ENCODE peak calls at places on chromosome 20, in ten cellular contexts. H is tibial nerve, D is PC-9, W is A549, V is HepG2, O is IMR-90, S is right cardiac atrium, L is fibroblast of lung, T is Panc1, J is breast epithelium. Z is an unnamed sample.

GRCh38 chr20:6348908-6349307 is 226.1 kb upstream of the FERMT1 start:
- DNase-seq in H (no peak), D (no peak), W (no peak), V (no peak), O (no peak), S (no peak), L (no peak), T (no peak), J (no peak), Z (no peak)

GRCh38 chr20:346640-347316 is at the start of gene NRSN2:
- DNase-seq in H (no peak), D (peak; percentile 38), W (peak; percentile 89), V (peak; percentile 72), O (peak; percentile 62), S (peak; percentile 79), L (peak; percentile 68), T (no peak), J (peak; percentile 32), Z (peak; percentile 51)

GRCh38 chr20:57840066-57840465 is 130.3 kb upstream of the PMEPA1 start:
- DNase-seq in H (no peak), D (no peak), W (no peak), V (no peak), O (no peak), S (no peak), L (no peak), T (no peak), J (no peak), Z (no peak)

GRCh38 chr20:8740265-8740664 is 328.6 kb upstream of the PLCB4 start:
- DNase-seq in H (no peak), D (no peak), W (no peak), V (no peak), O (no peak), S (no peak), L (no peak), T (no peak), J (no peak), Z (no peak)

GRCh38 chr20:47843886-47844567 is 58.7 kb upstream of the SULF2 start:
- DNase-seq in H (no peak), D (peak; percentile 82), W (no peak), V (peak; percentile 28), O (no peak), S (no peak), L (no peak), T (no peak), J (no peak), Z (no peak)

GRCh38 chr20:2656471-2657117 is 4.2 kb downstream of the NOP56 start:
- DNase-seq in H (no peak), D (no peak), W (no peak), V (no peak), O (no peak), S (no peak), L (no peak), T (no peak), J (no peak), Z (no peak)

GRCh38 chr20:61026173-61026572 is 225.9 kb upstream of the CDH4 start:
- DNase-seq in H (no peak), D (no peak), W (no peak), V (no peak), O (no peak), S (no peak), L (no peak), T (no peak), J (no peak), Z (no peak)

GRCh38 chr20:46011631-46012482 is 3.1 kb downstream of the MMP9 start:
- DNase-seq in H (no peak), D (peak; percentile 46), W (peak; percentile 38), V (peak; percentile 46), O (peak; percentile 15), S (peak; percentile 61), L (peak; percentile 21), T (no peak), J (peak; percentile 27), Z (no peak)

GRCh38 chr20:61447950-61448349 is 195.9 kb downstream of the CDH4 start:
- DNase-seq in H (no peak), D (no peak), W (no peak), V (no peak), O (no peak), S (no peak), L (no peak), T (no peak), J (no peak), Z (no peak)

GRCh38 chr20:40980106-40980827 is 48.4 kb upstream of the TOP1 start:
- DNase-seq in H (no peak), D (no peak), W (no peak), V (no peak), O (no peak), S (no peak), L (peak; percentile 53), T (no peak), J (no peak), Z (no peak)

GRCh38 chr20:15248618-15249395 is 911.4 kb upstream of the FLRT3 start:
- DNase-seq in H (no peak), D (no peak), W (no peak), V (no peak), O (no peak), S (no peak), L (no peak), T (no peak), J (no peak), Z (no peak)

DNA sequence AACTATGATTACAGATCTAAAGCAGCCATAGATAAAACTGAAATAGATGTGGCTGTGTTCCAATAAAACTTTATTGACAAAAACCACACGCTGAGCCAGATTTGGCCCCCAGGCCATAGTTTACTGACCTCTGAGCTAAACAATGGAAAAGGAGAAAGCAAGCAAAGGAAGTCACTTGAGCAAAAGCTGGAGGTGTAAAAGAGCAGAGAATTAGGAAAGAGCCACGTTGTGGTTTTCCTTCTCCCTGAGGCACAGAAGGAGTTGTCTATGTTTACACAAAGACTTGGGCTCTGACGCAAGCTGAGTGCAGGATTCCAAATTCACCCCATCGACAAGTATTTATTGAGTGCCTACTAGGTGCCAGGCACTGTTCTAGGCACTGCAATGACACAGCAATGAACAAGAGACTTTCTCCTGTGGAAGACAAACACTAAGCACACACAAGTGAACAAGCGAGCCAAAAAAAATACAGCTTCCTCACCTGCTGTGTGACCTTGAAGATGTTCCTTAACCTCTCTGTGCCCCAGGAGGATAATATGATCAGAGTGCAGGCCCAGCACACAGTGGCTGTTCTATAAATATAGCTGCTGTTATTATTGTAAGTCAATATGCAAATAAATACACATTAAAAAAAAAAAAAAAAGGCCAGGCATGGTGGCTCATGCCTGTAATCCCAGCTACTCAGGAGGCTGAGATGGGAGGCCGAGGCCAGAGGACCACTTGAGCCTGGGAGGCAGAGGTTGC is 75.4 kb upstream of the PTPN1 start:
- DNase-seq in H (peak; percentile 44), D (peak; percentile 40), W (no peak), V (peak; percentile 68), O (peak; percentile 86), S (no peak), L (peak; percentile 93), T (no peak), J (peak; percentile 65), Z (no peak)
- H3K27ac ChIP-seq in H (no peak overlapping the region), D (peak overlapping the region; percentile 59), W (peak overlapping the region; percentile 94), V (peak overlapping the region; percentile 5), O (peak overlapping the region; percentile 18), S (no peak overlapping the region), L (no peak overlapping the region), T (peak overlapping the region; percentile 34), J (peak overlapping the region; percentile 57), Z (no peak overlapping the region)

DNA sequence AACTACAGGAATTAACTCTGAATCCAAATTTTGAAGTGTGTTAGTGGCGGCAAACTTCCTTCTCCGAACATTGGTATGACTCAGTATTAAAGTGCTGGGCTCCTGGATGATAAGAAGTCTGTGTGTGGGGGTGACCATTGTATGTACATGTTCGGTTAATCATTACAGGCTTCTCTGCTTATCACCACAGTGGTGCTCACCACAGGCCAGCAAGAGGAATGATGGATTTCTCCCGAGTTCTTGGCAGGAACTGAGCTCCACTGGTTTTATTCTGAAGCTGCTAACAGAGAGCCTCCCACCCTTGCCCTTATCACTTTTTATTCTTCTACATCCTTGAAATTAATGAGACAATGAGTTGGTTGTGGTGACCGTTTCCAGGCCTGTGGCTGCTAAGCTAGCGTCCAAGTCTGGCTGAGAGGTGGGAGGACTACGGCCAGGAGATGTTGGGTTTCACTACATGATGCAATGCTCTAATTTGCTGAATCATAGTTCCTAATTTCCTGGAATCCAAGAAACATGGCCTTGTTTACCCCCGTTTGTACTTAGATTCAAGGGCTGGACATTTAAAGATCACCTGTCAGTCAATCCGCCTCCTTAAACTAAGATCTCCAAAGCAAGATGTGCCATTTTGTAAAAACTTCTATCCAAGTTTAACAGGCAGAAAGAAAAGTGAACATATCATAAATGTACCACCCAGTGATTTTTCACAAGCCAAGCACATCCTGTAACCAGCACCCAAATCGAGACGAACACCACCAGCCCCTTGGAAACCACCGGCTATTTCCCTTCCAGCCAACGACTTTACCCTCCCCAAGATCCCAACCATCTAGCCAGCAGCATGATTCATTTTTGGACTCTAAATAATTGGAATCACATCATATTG is 172.6 kb downstream of the FOXA2 start:
- DNase-seq in H (peak; percentile 13), D (peak; percentile 9), W (peak; percentile 97), V (peak; percentile 96), O (no peak), S (peak; percentile 78), L (peak; percentile 73), T (no peak), J (no peak), Z (no peak)
- H3K27ac ChIP-seq in H (no peak overlapping the region), D (peak overlapping the region; percentile 42), W (peak overlapping the region; percentile 98), V (peak overlapping the region; percentile 77), O (no peak overlapping the region), S (peak overlapping the region; percentile 64), L (no peak overlapping the region), T (peak overlapping the region; percentile 83), J (no peak overlapping the region), Z (no peak overlapping the region)

GRCh38 chr20:25622049-25622448 is 1.8 kb downstream of the NANP start:
- DNase-seq in H (no peak), D (no peak), W (no peak), V (no peak), O (peak; percentile 3), S (no peak), L (no peak), T (no peak), J (no peak), Z (no peak)
- H3K27ac ChIP-seq in H (no peak overlapping the region), D (no peak overlapping the region), W (peak overlapping the region; percentile 97), V (peak overlapping the region; percentile 96), O (no peak overlapping the region), S (no peak overlapping the region), L (no peak overlapping the region), T (peak overlapping the region; percentile 100), J (no peak overlapping the region), Z (no peak overlapping the region)

GRCh38 chr20:48930035-48930434 is 8.5 kb downstream of the ARFGEF2 start:
- DNase-seq in H (no peak), D (no peak), W (no peak), V (no peak), O (no peak), S (no peak), L (no peak), T (no peak), J (no peak), Z (no peak)

GRCh38 chr20:48931527-48932374 is 10.2 kb downstream of the ARFGEF2 start:
- DNase-seq in H (no peak), D (no peak), W (no peak), V (no peak), O (no peak), S (no peak), L (no peak), T (no peak), J (no peak), Z (no peak)

GRCh38 chr20:48930878-48931277 is 9.4 kb downstream of the ARFGEF2 start:
- DNase-seq in H (no peak), D (no peak), W (no peak), V (no peak), O (no peak), S (no peak), L (no peak), T (no peak), J (no peak), Z (no peak)

GRCh38 chr20:48933017-48933766 is 11.7 kb downstream of the ARFGEF2 start:
- DNase-seq in H (no peak), D (no peak), W (no peak), V (no peak), O (no peak), S (no peak), L (no peak), T (no peak), J (no peak), Z (no peak)

GRCh38 chr20:48932375-48932941 is 10.9 kb downstream of the ARFGEF2 start:
- DNase-seq in H (no peak), D (no peak), W (no peak), V (peak; percentile 80), O (peak; percentile 44), S (no peak), L (no peak), T (no peak), J (no peak), Z (no peak)
- H3K27ac ChIP-seq in H (no peak overlapping the region), D (no peak overlapping the region), W (no peak overlapping the region), V (peak overlapping the region; percentile 39), O (no peak overlapping the region), S (peak overlapping the region; percentile 16), L (no peak overlapping the region), T (no peak overlapping the region), J (no peak overlapping the region), Z (no peak overlapping the region)